ENCODE peak calls at places on chromosomes 4 and X, in six cellular contexts. B, U, C, F, R and Y are unnamed samples.

GRCh38 chr4:105637409-105638258 is 70.9 kb downstream of the INTS12 start:
- DNase-seq in B (no peak), U (peak; percentile 67), C (peak; percentile 91), F (peak; percentile 37), R (no peak), Y (peak; percentile 40)

GRCh38 chr4:61294001-61294400 is 93.9 kb downstream of the ADGRL3 start:
- DNase-seq in B (no peak), U (no peak), C (no peak), F (no peak), R (no peak), Y (no peak)

GRCh38 chr4:100362363-100362762 is 155.5 kb downstream of the EMCN start:
- DNase-seq in B (no peak), U (no peak), C (no peak), F (peak; percentile 16), R (no peak), Y (no peak)

GRCh38 chr4:133096972-133097371 is 52.1 kb upstream of the PCDH10 start:
- DNase-seq in B (peak; percentile 46), U (no peak), C (no peak), F (no peak), R (peak; percentile 70), Y (no peak)

GRCh38 chr4:41120297-41121217 is 93.8 kb downstream of the APBB2 start:
- DNase-seq in B (no peak), U (peak; percentile 68), C (peak; percentile 33), F (peak; percentile 48), R (no peak), Y (peak; percentile 35)

GRCh38 chrX:40938418-40938817 is 146.8 kb upstream of the USP9X start:
- DNase-seq in B (no peak), U (no peak), C (no peak), F (peak; percentile 64), R (no peak), Y (no peak)

GRCh38 chr4:835148-836002 is 9.4 kb upstream of the CPLX1 start:
- DNase-seq in B (no peak), U (peak; percentile 74), C (no peak), F (no peak), R (no peak), Y (no peak)

GRCh38 chrX:7689791-7690412 is 153.1 kb upstream of the VCX start:
- DNase-seq in B (no peak), U (no peak), C (no peak), F (no peak), R (no peak), Y (no peak)

GRCh38 chr4:122838034-122838433 is 11.4 kb downstream of the FGF2 start:
- DNase-seq in B (no peak), U (no peak), C (no peak), F (no peak), R (no peak), Y (no peak)

GRCh38 chrX:28015993-28016392 is 34.7 kb upstream of the DCAF8L1 start:
- DNase-seq in B (no peak), U (no peak), C (no peak), F (no peak), R (no peak), Y (no peak)

GRCh38 chr4:112127736-112128322 is 17.4 kb upstream of the FAM241A start:
- DNase-seq in B (no peak), U (no peak), C (no peak), F (peak; percentile 55), R (peak; percentile 39), Y (no peak)

GRCh38 chr4:164937576-164938270 is 39.7 kb downstream of the TRIM61 start:
- DNase-seq in B (peak; percentile 84), U (no peak), C (no peak), F (peak; percentile 22), R (peak; percentile 60), Y (peak; percentile 13)

GRCh38 chrX:150366951-150367545 is 3.9 kb downstream of the MAMLD1 start:
- DNase-seq in B (no peak), U (no peak), C (no peak), F (peak; percentile 40), R (no peak), Y (no peak)

GRCh38 chrX:132022115-132022862 is 813 bp upstream of the STK26 start:
- DNase-seq in B (no peak), U (no peak), C (peak; percentile 23), F (no peak), R (peak; percentile 14), Y (no peak)

DNA sequence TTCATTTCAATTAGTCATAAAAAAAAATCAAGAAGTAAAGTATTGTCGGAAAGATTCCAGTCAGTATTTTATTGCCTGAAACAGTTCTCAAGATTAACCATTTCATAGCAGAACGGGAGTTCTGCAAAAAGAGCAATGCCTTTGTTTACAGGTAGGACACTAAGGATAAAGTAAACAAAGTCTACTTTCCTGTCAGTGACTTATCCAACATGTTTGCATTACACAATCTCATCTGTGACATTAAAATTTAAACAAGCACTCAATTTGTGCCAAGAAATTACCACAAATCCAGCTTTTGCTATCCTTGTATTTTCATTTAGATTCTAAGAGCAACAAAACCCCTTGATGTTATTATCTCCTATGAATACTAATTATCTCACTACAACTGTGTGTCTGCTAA is 306.5 kb upstream of the LDB2 start:
- DNase-seq in B (no peak), U (no peak), C (no peak), F (no peak), R (no peak), Y (no peak)
- H3K27ac ChIP-seq in B (no peak overlapping the region), U (no peak overlapping the region), C (no peak overlapping the region), F (no peak overlapping the region), R (no peak overlapping the region), Y (no peak overlapping the region)

DNA sequence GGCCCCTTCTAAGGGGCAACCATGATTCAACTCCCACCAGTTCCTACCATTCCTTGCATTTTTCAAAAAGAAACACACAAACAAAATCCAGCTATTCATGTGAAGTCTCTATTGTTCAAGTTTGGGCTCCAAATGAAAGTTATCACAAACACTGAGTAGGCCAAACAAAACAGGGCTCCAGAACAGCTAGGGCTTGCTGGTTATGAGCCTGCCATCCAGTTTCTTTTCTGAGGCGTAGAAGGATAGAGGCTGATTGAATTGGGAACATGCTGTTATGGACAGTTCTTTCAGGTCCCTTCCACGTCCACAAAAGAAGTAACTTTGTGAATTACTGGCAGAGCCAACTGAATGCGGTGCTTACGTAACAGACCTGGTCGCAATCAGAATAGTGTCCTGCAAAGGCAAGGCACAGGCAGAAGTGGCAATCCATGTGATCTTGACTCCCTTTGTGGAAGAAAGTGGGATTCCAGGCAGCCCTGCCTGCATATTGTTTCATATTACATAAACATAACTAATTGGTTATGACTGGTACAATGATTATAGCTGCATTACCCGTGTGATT is 244.5 kb downstream of the SCFD2 start:
- DNase-seq in B (no peak), U (no peak), C (peak; percentile 4), F (no peak), R (no peak), Y (no peak)
- H3K27ac ChIP-seq in B (no peak overlapping the region), U (no peak overlapping the region), C (no peak overlapping the region), F (no peak overlapping the region), R (peak overlapping the region; percentile 26), Y (no peak overlapping the region)

DNA sequence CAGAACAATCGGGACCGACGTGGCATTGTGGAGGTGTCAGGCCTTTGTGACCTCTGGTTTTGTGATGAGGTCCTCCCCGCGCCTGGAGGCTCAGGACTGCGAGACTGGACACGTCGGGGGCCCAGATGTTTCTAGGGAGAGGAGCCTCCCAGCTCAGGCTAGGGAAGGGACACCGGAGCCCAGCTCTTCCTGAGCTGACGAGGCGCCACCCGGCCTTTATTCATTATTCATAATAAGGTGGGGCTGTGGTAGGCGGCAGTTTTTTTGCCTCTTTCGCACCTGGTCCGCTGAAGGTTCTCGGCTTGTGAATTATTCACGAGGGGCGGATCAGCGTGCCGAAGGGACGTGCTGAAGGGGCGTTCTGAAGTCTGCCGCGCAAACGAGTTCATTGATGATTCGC is 2.3 kb upstream of the UBA1 start:
- DNase-seq in B (peak; percentile 72), U (no peak), C (peak; percentile 6), F (no peak), R (peak; percentile 32), Y (no peak)
- H3K27ac ChIP-seq in B (no peak overlapping the region), U (no peak overlapping the region), C (peak overlapping the region; percentile 80), F (no peak overlapping the region), R (no peak overlapping the region), Y (no peak overlapping the region)

GRCh38 chr4:176708771-176709311 is 83.9 kb downstream of the VEGFC start:
- DNase-seq in B (no peak), U (no peak), C (no peak), F (no peak), R (no peak), Y (no peak)
- H3K27ac ChIP-seq in B (no peak overlapping the region), U (no peak overlapping the region), C (no peak overlapping the region), F (peak overlapping the region; percentile 40), R (no peak overlapping the region), Y (no peak overlapping the region)